ENCODE peak calls at places on chromosomes 13 and 19, in six cellular contexts. Q is transverse colon, K is heart left ventricle, T is breast epithelium, N is spleen, E is NB4. B is an unnamed sample.

GRCh38 chr13:43107780-43108179 is 84.4 kb downstream of the DNAJC15 start:
- DNase-seq in Q (no peak), K (no peak), T (no peak), N (no peak), E (no peak), B (no peak)

GRCh38 chr13:95509521-95510315 is 42.8 kb upstream of the CLDN10 start:
- DNase-seq in Q (no peak), K (no peak), T (no peak), N (no peak), E (peak; percentile 84), B (no peak)

GRCh38 chr13:66492479-66492878 is 737.7 kb downstream of the PCDH9 start:
- DNase-seq in Q (no peak), K (no peak), T (no peak), N (no peak), E (no peak), B (no peak)

GRCh38 chr19:42154471-42155323 is 22.5 kb upstream of the POU2F2 start:
- DNase-seq in Q (no peak), K (peak; percentile 39), T (no peak), N (peak; percentile 78), E (no peak), B (no peak)

GRCh38 chr19:55613930-55614710 is 8.7 kb downstream of the ZNF865 start:
- DNase-seq in Q (no peak), K (peak; percentile 57), T (no peak), N (no peak), E (no peak), B (no peak)

GRCh38 chr13:79631260-79631659 is 150.3 kb downstream of the NDFIP2 start:
- DNase-seq in Q (no peak), K (no peak), T (no peak), N (no peak), E (peak; percentile 6), B (no peak)

GRCh38 chr19:18967358-18968146 is 26.5 kb upstream of the HOMER3 start:
- DNase-seq in Q (peak; percentile 32), K (peak; percentile 74), T (peak; percentile 79), N (peak; percentile 88), E (peak; percentile 87), B (no peak)

GRCh38 chr13:29522044-29522685 is 73.3 kb downstream of the SLC7A1 start:
- DNase-seq in Q (no peak), K (no peak), T (no peak), N (peak; percentile 20), E (peak; percentile 35), B (no peak)

GRCh38 chr13:106362637-106363036 is 172.8 kb downstream of the EFNB2 start:
- DNase-seq in Q (no peak), K (no peak), T (no peak), N (no peak), E (no peak), B (no peak)

GRCh38 chr13:32409561-32410440 is 18.1 kb downstream of the N4BP2L1 start:
- DNase-seq in Q (no peak), K (no peak), T (no peak), N (no peak), E (peak; percentile 92), B (no peak)

GRCh38 chr19:46828484-46828883 is 22.2 kb downstream of the AP2S1 start:
- DNase-seq in Q (no peak), K (no peak), T (no peak), N (no peak), E (no peak), B (no peak)

GRCh38 chr13:85896516-85897450 is 97.6 kb upstream of the SLITRK6 start:
- DNase-seq in Q (no peak), K (no peak), T (no peak), N (peak; percentile 43), E (peak; percentile 28), B (no peak)

GRCh38 chr13:42893346-42893745 is 98.7 kb downstream of the EPSTI1 start:
- DNase-seq in Q (no peak), K (no peak), T (no peak), N (no peak), E (peak; percentile 20), B (no peak)

GRCh38 chr13:32446778-32447465 is 19.0 kb upstream of the N4BP2L1 start:
- DNase-seq in Q (no peak), K (no peak), T (no peak), N (no peak), E (peak; percentile 40), B (no peak)

GRCh38 chr13:25971077-25971476 is 80.7 kb downstream of the SHISA2 start:
- DNase-seq in Q (no peak), K (no peak), T (no peak), N (no peak), E (no peak), B (no peak)

GRCh38 chr19:16327501-16327900 is 2.9 kb downstream of the KLF2 start:
- DNase-seq in Q (peak; percentile 39), K (no peak), T (no peak), N (no peak), E (no peak), B (no peak)

GRCh38 chr19:9580728-9581127 is 3.6 kb downstream of the ZNF121 start:
- DNase-seq in Q (no peak), K (no peak), T (no peak), N (no peak), E (no peak), B (no peak)
- TF ChIP-seq POLR2A in Q (no peak), K (no peak), T (no peak), N (no peak), E (no peak), B (no peak)

GRCh38 chr19:58294743-58295374 is 10.3 kb upstream of the ERVK3-1 start:
- DNase-seq in Q (no peak), K (no peak), T (no peak), N (no peak), E (no peak), B (no peak)
- TF ChIP-seq POLR2A in Q (no peak), K (no peak), T (no peak), N (no peak), E (no peak), B (no peak)

GRCh38 chr19:48255376-48256303 is at the start of gene CARD8:
- DNase-seq in Q (peak; percentile 87), K (peak; percentile 85), T (peak; percentile 60), N (peak; percentile 92), E (peak; percentile 100), B (no peak)
- TF ChIP-seq POLR2A in Q (peak; percentile 82), K (no peak), T (no peak), N (peak; percentile 86), E (peak; percentile 98), B (peak; percentile 87)

GRCh38 chr19:33035461-33035860 is 29.2 kb downstream of the RHPN2 start:
- DNase-seq in Q (no peak), K (no peak), T (no peak), N (no peak), E (no peak), B (no peak)

GRCh38 chr19:33040994-33041827 is 23.5 kb downstream of the RHPN2 start:
- DNase-seq in Q (peak; percentile 81), K (no peak), T (peak; percentile 80), N (no peak), E (no peak), B (no peak)

GRCh38 chr19:33039815-33040214 is 24.9 kb downstream of the RHPN2 start:
- DNase-seq in Q (no peak), K (no peak), T (no peak), N (no peak), E (no peak), B (no peak)

GRCh38 chr19:33039108-33039599 is 25.5 kb downstream of the RHPN2 start:
- DNase-seq in Q (no peak), K (no peak), T (no peak), N (no peak), E (no peak), B (no peak)
- TF ChIP-seq POLR2A in Q (no peak), K (no peak), T (no peak), N (no peak), E (no peak), B (no peak)

GRCh38 chr13:90014038-90014437 is 1333.4 kb upstream of the MIR17HG start:
- DNase-seq in Q (no peak), K (no peak), T (no peak), N (no peak), E (no peak), B (no peak)
- TF ChIP-seq POLR2A in Q (no peak), K (no peak), T (no peak), N (no peak), E (no peak), B (no peak)

GRCh38 chr19:40813182-40813581 is 14.2 kb downstream of the EGLN2 start:
- DNase-seq in Q (no peak), K (no peak), T (no peak), N (no peak), E (no peak), B (no peak)
- TF ChIP-seq POLR2A in Q (no peak), K (no peak), T (no peak), N (no peak), E (no peak), B (no peak)

DNA sequence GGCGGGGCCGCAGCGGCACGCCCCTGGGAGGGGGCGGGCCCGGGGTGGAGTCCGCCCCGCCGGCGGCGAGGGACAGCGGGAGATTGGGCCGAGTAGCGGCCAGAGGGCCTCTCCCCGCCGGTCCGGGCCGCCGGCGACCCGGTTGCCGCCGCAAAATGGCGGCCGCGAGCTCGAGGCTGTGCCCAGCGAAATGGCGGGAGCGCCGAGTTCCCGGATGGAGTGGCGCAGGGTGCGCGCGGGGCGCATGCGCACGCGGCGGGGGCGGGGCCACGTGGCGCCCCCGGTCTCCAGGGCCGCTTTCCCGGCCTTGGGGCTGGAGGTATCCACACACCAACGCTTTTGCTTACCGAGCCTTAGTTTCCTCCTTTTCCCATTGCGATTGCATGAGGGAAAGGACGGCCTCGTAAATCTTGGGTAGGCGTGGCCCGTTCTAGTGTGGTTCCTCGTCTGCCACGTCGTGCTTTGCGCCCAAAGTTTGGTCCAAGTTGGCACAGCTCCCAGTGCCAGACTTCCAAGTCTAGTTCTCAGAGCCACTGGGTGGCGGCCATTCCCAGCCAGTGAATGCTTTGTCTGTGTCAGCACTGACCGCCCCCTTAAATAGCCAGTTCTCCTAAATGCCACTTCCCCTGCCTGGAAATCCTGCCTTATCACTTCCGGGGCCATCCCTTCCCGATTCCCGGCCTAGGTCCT is 491 bp downstream of the CIRBP start:
- DNase-seq in Q (peak; percentile 89), K (peak; percentile 94), T (peak; percentile 86), N (peak; percentile 95), E (peak; percentile 77), B (peak; percentile 88)
- TF ChIP-seq POLR2A in Q (no peak), K (no peak), T (peak; percentile 15), N (no peak), E (no peak), B (peak; percentile 89)

B was measured in GM12891.